ENCODE peak calls at places on chromosomes 4 and X, in nine cellular contexts. U, D, P, Y, K, V, L, B and T are unnamed samples.

GRCh38 chr4:78057600-78058560 is 757 bp downstream of the FRAS1 start:
- DNase-seq in L (no peak), D (peak; percentile 54), Y (peak; percentile 37), V (peak; percentile 49), P (peak; percentile 49), U (peak; percentile 15), K (peak; percentile 40), B (peak; percentile 55), T (no peak)

GRCh38 chr4:137519406-137519805 is 12.9 kb downstream of the PCDH18 start:
- DNase-seq in U (no peak), Y (peak; percentile 89), B (no peak), P (no peak), K (peak; percentile 74), V (peak; percentile 81), D (peak; percentile 77), L (no peak), T (no peak)

GRCh38 chr4:130359537-130359936 is 1263.6 kb downstream of the C4orf33 start:
- DNase-seq in B (no peak), Y (peak; percentile 48), U (no peak), V (peak; percentile 45), K (peak; percentile 70), L (no peak), D (peak; percentile 9), P (no peak), T (no peak)

GRCh38 chrX:86194758-86195157 is 46.5 kb downstream of the DACH2 start:
- DNase-seq in L (no peak), D (no peak), K (no peak), Y (no peak), P (no peak), V (no peak), B (no peak), U (no peak), T (no peak)

GRCh38 chr4:169352332-169352731 is 81.6 kb upstream of the SH3RF1 start:
- DNase-seq in Y (no peak), P (no peak), L (no peak), V (no peak), K (no peak), U (no peak), B (no peak), D (no peak), T (no peak)

GRCh38 chr4:10590896-10591295 is 93.7 kb downstream of the CLNK start:
- DNase-seq in Y (no peak), P (no peak), D (peak; percentile 79), U (no peak), B (no peak), K (peak; percentile 20), L (no peak), V (peak; percentile 56), T (no peak)

GRCh38 chrX:77389891-77390290 is 57.3 kb upstream of the FGF16 start:
- DNase-seq in K (no peak), P (no peak), V (no peak), D (no peak), B (no peak), Y (no peak), U (no peak), L (no peak), T (no peak)

GRCh38 chr4:1959104-1959384 is 49.7 kb downstream of the NELFA start:
- DNase-seq in Y (no peak), P (no peak), U (no peak), B (no peak), L (no peak), D (no peak), V (no peak), K (no peak), T (no peak)

GRCh38 chr4:105715692-105716278 is 7.2 kb downstream of the GSTCD start:
- DNase-seq in P (no peak), U (no peak), V (peak; percentile 56), Y (peak; percentile 64), D (peak; percentile 27), B (no peak), K (peak; percentile 69), L (no peak), T (no peak)

GRCh38 chr4:159487284-159487747 is 384.4 kb downstream of the RAPGEF2 start:
- DNase-seq in D (peak; percentile 73), K (peak; percentile 87), P (no peak), U (peak; percentile 69), B (no peak), Y (peak; percentile 65), L (peak; percentile 18), V (peak; percentile 82), T (peak; percentile 37)

GRCh38 chr4:40749717-40750460 is at the start of gene NSUN7:
- DNase-seq in L (no peak), P (no peak), B (peak; percentile 89), D (peak; percentile 61), Y (peak; percentile 10), V (peak; percentile 41), U (peak; percentile 89), K (no peak), T (no peak)

GRCh38 chr4:26239796-26240195 is 81.0 kb upstream of the RBPJ start:
- DNase-seq in K (no peak), L (no peak), B (no peak), U (no peak), D (no peak), Y (no peak), V (no peak), P (no peak), T (no peak)

GRCh38 chr4:115851918-115852766 is 738.7 kb upstream of the NDST4 start:
- DNase-seq in Y (no peak), V (peak; percentile 58), K (peak; percentile 2), L (peak; percentile 8), P (no peak), U (peak; percentile 81), D (peak; percentile 17), B (no peak), T (no peak)

GRCh38 chr4:139015948-139016451 is 419 bp downstream of the NOCT start:
- DNase-seq in B (peak; percentile 72), U (peak; percentile 58), D (peak; percentile 23), K (no peak), L (no peak), P (no peak), V (peak; percentile 41), Y (peak; percentile 50), T (no peak)
- TF ChIP-seq CTCF in B (peak; percentile 1), U (peak; percentile 14), D (no peak), K (no peak), L (no peak), P (no peak), V (no peak), Y (no peak), T (no peak)

GRCh38 chr4:179164642-179165338 is 1722.6 kb upstream of the AGA start:
- DNase-seq in V (no peak), L (no peak), U (no peak), Y (no peak), D (no peak), K (no peak), P (no peak), B (no peak), T (no peak)
- H3K4me3 ChIP-seq in V (no peak overlapping the region), L (no peak overlapping the region), U (no peak overlapping the region), Y (no peak overlapping the region), D (no peak overlapping the region), K (no peak overlapping the region), P (no peak overlapping the region), B (no peak overlapping the region), T (no peak overlapping the region)

GRCh38 chrX:141935645-141936044 is 32.0 kb downstream of the MAGEC1 start:
- DNase-seq in V (no peak), L (no peak), D (no peak), B (no peak), U (no peak), Y (no peak), K (no peak), P (no peak), T (no peak)

DNA sequence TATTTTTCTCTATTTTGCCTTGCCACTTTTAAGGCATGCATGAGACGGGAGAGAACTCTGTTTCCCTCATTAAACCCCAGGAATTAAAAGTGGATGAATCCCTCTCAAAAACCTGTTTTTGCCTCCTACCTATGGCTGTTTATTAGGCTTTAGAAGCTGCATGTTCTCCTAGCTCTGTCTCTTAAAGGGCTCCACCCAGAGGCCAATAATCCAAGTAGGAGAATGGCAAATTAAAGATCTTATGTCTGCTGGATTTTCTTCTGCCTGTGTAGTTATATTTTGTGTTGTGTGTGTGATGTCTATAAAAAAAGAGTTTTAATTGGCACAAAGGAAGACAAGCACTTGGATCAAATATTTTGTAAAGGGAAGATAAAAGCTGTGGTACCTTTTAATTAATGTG is 32.4 kb downstream of the MAGEC1 start:
- DNase-seq in Y (no peak), D (no peak), L (no peak), K (peak; percentile 32), V (peak; percentile 28), P (no peak), B (no peak), U (no peak), T (no peak)
- TF ChIP-seq CTCF in Y (no peak), D (peak; percentile 40), L (no peak), K (peak; percentile 41), V (peak; percentile 28), P (peak; percentile 51), B (no peak), U (no peak), T (no peak)

GRCh38 chrX:48468247-48468671 is 1.8 kb downstream of the SLC38A5 start:
- DNase-seq in L (no peak), B (no peak), D (no peak), K (no peak), U (peak; percentile 88), P (no peak), Y (no peak), V (no peak), T (no peak)
- H3K4me3 ChIP-seq in L (no peak overlapping the region), B (no peak overlapping the region), D (peak overlapping the region; percentile 38), K (peak overlapping the region; percentile 5), U (peak overlapping the region; percentile 50), P (peak overlapping the region; percentile 25), Y (peak overlapping the region; percentile 11), V (peak overlapping the region; percentile 23), T (peak overlapping the region; percentile 45)

GRCh38 chr4:102420563-102421221 is 75.4 kb upstream of the SLC39A8 start:
- DNase-seq in K (no peak), U (no peak), L (no peak), B (no peak), D (no peak), Y (peak; percentile 44), P (no peak), V (peak; percentile 12), T (no peak)
- TF ChIP-seq CTCF in K (no peak), U (no peak), L (no peak), B (no peak), D (peak; percentile 34), Y (no peak), P (peak; percentile 71), V (no peak), T (peak; percentile 16)

DNA sequence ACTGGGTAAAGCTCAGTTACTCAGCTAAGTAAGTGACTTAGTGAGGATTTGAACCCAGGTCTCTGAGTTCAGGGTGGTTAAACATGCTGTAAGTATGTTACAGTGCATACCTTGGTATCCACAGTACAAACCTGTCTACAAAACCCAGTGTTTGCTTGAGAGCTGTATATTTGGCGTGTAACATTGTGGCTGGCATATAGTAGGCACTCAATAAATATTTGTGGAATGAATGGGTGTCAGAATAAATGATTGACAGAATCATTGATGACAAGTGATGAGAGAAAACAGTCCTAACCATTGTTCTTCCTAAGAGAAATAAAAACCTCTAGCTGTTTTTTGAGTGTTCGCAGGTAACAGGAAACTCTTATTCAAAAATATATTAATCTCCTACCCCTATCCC is 79.7 kb upstream of the BCOR start:
- DNase-seq in P (no peak), Y (no peak), V (no peak), B (no peak), K (no peak), U (no peak), D (no peak), L (no peak), T (no peak)
- H3K4me3 ChIP-seq in P (no peak overlapping the region), Y (no peak overlapping the region), V (no peak overlapping the region), B (no peak overlapping the region), K (no peak overlapping the region), U (peak overlapping the region; percentile 46), D (no peak overlapping the region), L (no peak overlapping the region), T (no peak overlapping the region)